ENCODE peak calls at places on chromosomes 13 and 19, in six cellular contexts. O is foreskin fibroblast, Q is A673, K is kidney epithelial cell, E is left ventricle myocardium inferior, D is PC-3. N is an unnamed sample.

GRCh38 chr19:1773173-1773572 is 19.9 kb downstream of the ONECUT3 start:
- DNase-seq in K (peak), D (peak), O (peak), Q (no peak), E (no peak), N (peak)

GRCh38 chr13:113989585-113990300 is 15.9 kb upstream of the C13orf46 start:
- DNase-seq in K (no peak), D (no peak), Q (no peak), O (no peak), E (peak), N (no peak)

GRCh38 chr13:109669234-109669612 is 117.2 kb downstream of the IRS2 start:
- DNase-seq in K (no peak), Q (no peak), O (no peak), D (no peak), E (no peak), N (no peak)

GRCh38 chr13:44231786-44232516 is 141.7 kb upstream of the SERP2 start:
- DNase-seq in E (no peak), K (peak), O (peak), Q (no peak), D (peak), N (peak)

GRCh38 chr19:33797821-33798633 is 1.4 kb downstream of the KCTD15 start:
- DNase-seq in Q (peak), O (no peak), D (no peak), K (no peak), E (peak), N (peak)

GRCh38 chr19:13461536-13461935 is 44.7 kb downstream of the CACNA1A start:
- DNase-seq in D (no peak), Q (no peak), K (no peak), E (no peak), O (no peak), N (no peak)

GRCh38 chr13:74246398-74246975 is 112.3 kb upstream of the KLF12 start:
- DNase-seq in Q (no peak), E (peak), O (no peak), D (no peak), K (no peak), N (no peak)

GRCh38 chr19:44113784-44114390 is 688 bp downstream of the ZNF225 start:
- DNase-seq in Q (peak), D (no peak), K (no peak), E (no peak), O (no peak), N (no peak)

GRCh38 chr13:24270639-24271131 is 38.7 kb upstream of the C1QTNF9 start:
- DNase-seq in Q (peak), D (no peak), K (no peak), O (peak), E (peak), N (peak)

GRCh38 chr13:105196052-105196451 is 1339.4 kb downstream of the EFNB2 start:
- DNase-seq in Q (peak), O (no peak), D (peak), E (no peak), K (no peak), N (peak)

GRCh38 chr13:109479534-109479933 is 306.8 kb downstream of the IRS2 start:
- DNase-seq in E (no peak), D (no peak), K (no peak), O (no peak), Q (no peak), N (no peak)

GRCh38 chr13:29511980-29512379 is 83.5 kb downstream of the SLC7A1 start:
- DNase-seq in O (no peak), D (no peak), E (no peak), K (no peak), Q (no peak), N (no peak)

GRCh38 chr13:57409656-57410055 is 221.9 kb upstream of the PCDH17 start:
- DNase-seq in O (no peak), D (no peak), K (no peak), E (no peak), Q (no peak), N (no peak)

GRCh38 chr19:1761528-1762242 is 8.4 kb downstream of the ONECUT3 start:
- DNase-seq in Q (no peak), K (no peak), O (no peak), E (no peak), D (no peak), N (no peak)

GRCh38 chr19:16324064-16324383 is 602 bp upstream of the KLF2 start:
- DNase-seq in K (no peak), E (no peak), O (no peak), D (no peak), Q (no peak), N (no peak)

GRCh38 chr19:29806098-29806866 is 5.5 kb upstream of the CCNE1 start:
- DNase-seq in E (peak), Q (peak), K (no peak), D (no peak), O (peak), N (no peak)

GRCh38 chr13:72186730-72187422 is 319.9 kb upstream of the DACH1 start:
- DNase-seq in K (no peak), E (no peak), D (peak), O (no peak), Q (no peak), N (peak)

GRCh38 chr19:28596561-28597071 is 616.3 kb downstream of the UQCRFS1 start:
- DNase-seq in K (no peak), Q (no peak), E (no peak), D (no peak), O (no peak), N (no peak)

GRCh38 chr13:113843063-113843654 is 20.7 kb downstream of the GAS6 start:
- DNase-seq in D (no peak), Q (no peak), O (no peak), E (peak), K (no peak), N (no peak)

GRCh38 chr13:45392811-45393210 is 25.4 kb downstream of the SLC25A30 start:
- DNase-seq in E (no peak), K (no peak), D (no peak), Q (no peak), O (no peak), N (no peak)

GRCh38 chr13:20616059-20616797 is 49.3 kb downstream of the IFT88 start:
- DNase-seq in Q (no peak), K (peak), E (no peak), D (peak), O (peak), N (peak)

GRCh38 chr19:54478677-54479266 is 5.7 kb upstream of the CDC42EP5 start:
- DNase-seq in K (no peak), O (no peak), Q (peak), E (no peak), D (peak), N (peak)

GRCh38 chr13:42894765-42895181 is 97.3 kb downstream of the EPSTI1 start:
- DNase-seq in O (peak), E (no peak), Q (no peak), D (peak), K (no peak), N (peak)

GRCh38 chr19:33580026-33580644 is 41.6 kb upstream of the CHST8 start:
- DNase-seq in Q (no peak), O (no peak), E (no peak), D (peak), K (no peak), N (no peak)

GRCh38 chr13:51269039-51269438 is 46.8 kb downstream of the FAM124A start:
- DNase-seq in Q (no peak), D (no peak), E (no peak), O (peak), K (no peak), N (no peak)

GRCh38 chr19:55255618-55256423 is 3.0 kb downstream of the PPP6R1 start:
- DNase-seq in O (no peak), D (peak), K (no peak), E (no peak), Q (no peak), N (peak)

GRCh38 chr13:27919299-27919933 is 384 bp upstream of the PDX1 start:
- DNase-seq in E (no peak), D (no peak), O (no peak), K (no peak), Q (no peak), N (no peak)

GRCh38 chr19:13262450-13262849 is 112.2 kb downstream of the IER2 start:
- DNase-seq in D (peak), K (peak), Q (peak), E (no peak), O (peak), N (peak)

GRCh38 chr13:79062291-79062690 is 343.8 kb downstream of the RBM26 start:
- DNase-seq in K (no peak), D (no peak), E (no peak), O (no peak), Q (no peak), N (no peak)
- TF ChIP-seq CTCF in K (no peak), D (no peak), E (no peak), O (no peak), Q (no peak), N (no peak)

GRCh38 chr19:58304748-58305064 is 471 bp upstream of the ERVK3-1 start:
- DNase-seq in O (no peak), E (no peak), K (no peak), D (no peak), Q (no peak), N (no peak)

GRCh38 chr19:58305065-58305931 is at the start of gene ERVK3-1:
- DNase-seq in Q (peak), E (peak), K (peak), O (peak), D (peak), N (peak)

GRCh38 chr19:58307736-58308135 is 2.6 kb downstream of the ERVK3-1 start:
- DNase-seq in O (no peak), K (no peak), D (no peak), E (no peak), Q (no peak), N (no peak)

GRCh38 chr19:58305932-58306323 is 751 bp downstream of the ERVK3-1 start:
- DNase-seq in K (no peak), O (no peak), D (no peak), Q (no peak), E (no peak), N (peak)

DNA sequence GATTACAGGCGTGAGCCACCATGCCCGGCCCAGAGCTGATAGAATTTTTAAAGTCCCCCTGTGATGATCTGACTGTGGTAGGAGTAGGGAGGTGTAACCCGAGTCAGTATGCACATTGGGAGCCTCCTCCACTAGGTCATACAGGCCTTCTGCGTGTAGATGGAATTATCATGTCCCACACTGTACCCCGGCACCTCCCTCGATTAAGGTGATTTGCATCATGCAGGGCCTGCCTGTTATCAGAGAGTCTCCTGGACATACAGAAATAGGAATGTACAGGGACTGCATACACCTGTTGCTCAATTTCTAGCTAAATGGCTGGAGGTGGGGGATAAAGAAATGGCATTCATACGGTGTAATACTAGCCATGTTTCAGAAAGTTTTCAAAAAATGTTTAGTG is 922 bp upstream of the ERVK3-1 start:
- DNase-seq in Q (no peak), D (no peak), K (no peak), E (no peak), O (no peak), N (no peak)
- H3K4me3 ChIP-seq in Q (peak), D (peak), K (no peak), E (peak), O (no peak), N (no peak)

GRCh38 chr19:41699968-41700323 is 8.5 kb upstream of the CEACAM5 start:
- DNase-seq in D (no peak), K (no peak), Q (no peak), O (no peak), E (no peak), N (no peak)

GRCh38 chr19:41702208-41702651 is 6.2 kb upstream of the CEACAM5 start:
- DNase-seq in E (no peak), Q (peak), K (no peak), O (no peak), D (peak), N (peak)

GRCh38 chr19:41699231-41699967 is 9.0 kb upstream of the CEACAM5 start:
- DNase-seq in E (no peak), K (no peak), D (no peak), O (no peak), Q (no peak), N (peak)

GRCh38 chr19:41700381-41701195 is 7.8 kb upstream of the CEACAM5 start:
- DNase-seq in O (no peak), E (no peak), K (no peak), Q (no peak), D (no peak), N (no peak)

GRCh38 chr19:41701401-41702075 is 6.9 kb upstream of the CEACAM5 start:
- DNase-seq in E (no peak), K (no peak), O (no peak), Q (peak), D (no peak), N (no peak)
- TF ChIP-seq CTCF in E (no peak), K (peak), O (no peak), Q (peak), D (peak), N (peak)

DNA sequence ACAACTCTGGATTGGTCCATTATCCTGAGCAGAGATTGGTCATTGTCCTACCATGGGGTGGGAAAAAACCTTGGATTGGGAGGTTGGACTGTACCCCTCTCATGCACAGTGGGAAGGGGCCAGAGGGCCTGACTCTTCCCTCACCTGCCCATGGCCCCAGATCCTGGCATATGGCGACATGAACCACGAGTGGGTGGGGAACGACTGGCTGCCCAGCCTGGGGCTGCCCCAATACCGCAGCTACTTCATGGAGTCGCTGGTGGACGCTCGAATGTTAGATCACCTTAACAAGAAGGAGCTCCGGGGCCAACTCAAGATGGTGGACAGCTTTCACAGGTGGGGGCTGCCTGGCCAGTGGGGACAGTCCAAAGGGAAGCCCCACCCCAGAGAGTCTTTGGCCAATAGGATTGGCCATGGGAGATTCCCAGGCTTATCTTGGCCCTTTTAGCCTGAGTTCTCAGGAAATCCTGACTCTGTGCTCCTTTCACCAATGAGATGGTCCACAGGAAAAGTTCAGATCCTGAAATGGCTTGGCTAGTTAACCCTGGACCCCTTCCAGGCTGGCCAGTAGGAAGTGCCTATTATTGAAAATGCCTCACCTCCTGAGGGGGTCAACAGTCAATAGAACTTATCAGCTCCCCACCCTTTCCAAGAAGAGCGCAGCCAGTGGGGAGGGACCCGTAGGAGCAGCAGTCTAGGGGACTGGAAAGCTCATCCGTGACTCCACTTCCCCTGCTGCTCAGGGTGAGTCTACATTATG is 7.1 kb downstream of the HRC start:
- DNase-seq in D (no peak), O (no peak), Q (peak), K (no peak), E (no peak), N (no peak)
- H3K4me3 ChIP-seq in D (peak), O (no peak), Q (peak), K (no peak), E (peak), N (no peak)

DNA sequence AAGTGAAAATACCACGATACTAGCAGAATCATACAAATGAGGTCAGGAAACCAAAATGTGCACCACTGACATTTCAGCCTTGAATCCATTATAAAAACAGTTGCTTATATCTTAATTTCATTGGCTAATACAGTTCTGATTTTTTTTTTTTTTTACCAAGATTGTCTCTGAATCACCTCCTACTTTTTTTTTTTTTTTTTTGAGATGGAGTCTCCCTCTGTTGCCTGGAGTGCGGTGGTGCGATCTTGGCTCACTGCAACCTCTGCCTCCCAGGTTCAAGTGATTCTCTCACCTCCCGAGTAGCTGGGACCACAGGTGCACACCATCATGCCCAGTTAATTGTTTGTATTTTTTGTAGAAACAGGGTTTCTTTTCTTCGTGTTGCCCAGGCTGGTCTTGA is 270.2 kb downstream of the LMO7 start:
- DNase-seq in E (no peak), D (no peak), Q (no peak), O (no peak), K (no peak), N (no peak)
- TF ChIP-seq CTCF in E (no peak), D (no peak), Q (no peak), O (no peak), K (no peak), N (no peak)

GRCh38 chr19:48734625-48735024 is 5.8 kb downstream of the RASIP1 start:
- DNase-seq in O (no peak), Q (no peak), D (no peak), E (no peak), K (no peak), N (no peak)

GRCh38 chr19:48731452-48731851 is 9.0 kb downstream of the RASIP1 start:
- DNase-seq in K (no peak), Q (no peak), E (no peak), D (no peak), O (no peak), N (no peak)

GRCh38 chr19:48726573-48726972 is 7.0 kb upstream of the MAMSTR start:
- DNase-seq in Q (no peak), E (no peak), D (no peak), O (no peak), K (no peak), N (no peak)

GRCh38 chr19:48724796-48725753 is 5.5 kb upstream of the MAMSTR start:
- DNase-seq in O (peak), E (peak), Q (peak), D (peak), K (no peak), N (peak)

GRCh38 chr19:48728882-48729645 is 9.5 kb upstream of the MAMSTR start:
- DNase-seq in E (no peak), O (no peak), Q (no peak), K (no peak), D (no peak), N (no peak)
- H3K4me3 ChIP-seq in E (peak), O (no peak), Q (no peak), K (no peak), D (no peak), N (peak)

GRCh38 chr13:94968040-94968756 is 255.9 kb upstream of the SOX21 start:
- DNase-seq in D (no peak), Q (peak), K (no peak), E (no peak), O (no peak), N (peak)
- TF ChIP-seq CTCF in D (no peak), Q (peak), K (no peak), E (no peak), O (no peak), N (no peak)